ENCODE peak calls at places on chromosomes 3 and 15, in four cellular contexts. Q is K562, B is GM12878, I is GM12891. M is an unnamed sample.
A peak's percentile ranks its signal among the peaks of the same experiment; 100 is the strongest.

GRCh38 chr3:59432676-59433075 is 382.9 kb upstream of the CFAP20DC start:
- DNase-seq in I (no peak), B (no peak), Q (no peak), M (no peak)

GRCh38 chr15:74269362-74270035 is 33.4 kb downstream of the CCDC33 start:
- DNase-seq in I (no peak), B (no peak), Q (no peak), M (no peak)

GRCh38 chr15:99432271-99433025 is 133.3 kb upstream of the MEF2A start:
- DNase-seq in B (no peak), I (no peak), Q (no peak), M (no peak)

GRCh38 chr15:65611888-65612615 is 1.1 kb upstream of the INTS14 start:
- DNase-seq in B (no peak), Q (no peak), I (no peak), M (peak; percentile 3)

GRCh38 chr15:48647963-48648362 is 2.5 kb upstream of the FBN1 start:
- DNase-seq in Q (no peak), I (no peak), B (no peak), M (no peak)

GRCh38 chr3:172538368-172539264 is 15.4 kb upstream of the TNFSF10 start:
- DNase-seq in Q (no peak), I (no peak), B (no peak), M (no peak)

GRCh38 chr3:85567074-85567676 is 608.4 kb downstream of the CADM2 start:
- DNase-seq in Q (peak; percentile 29), B (no peak), I (no peak), M (peak; percentile 43)

GRCh38 chr3:117706037-117706436 is 996.5 kb downstream of the TUSC7 start:
- DNase-seq in B (no peak), I (no peak), Q (no peak), M (no peak)

GRCh38 chr3:151843275-151843674 is 29.4 kb downstream of the AADAC start:
- DNase-seq in B (no peak), I (no peak), Q (no peak), M (no peak)

GRCh38 chr15:60507596-60508424 is 28.9 kb upstream of the ICE2 start:
- DNase-seq in B (peak; percentile 83), Q (peak; percentile 55), I (peak; percentile 43), M (no peak)

GRCh38 chr3:74590620-74591262 is 23.7 kb downstream of the CNTN3 start:
- DNase-seq in Q (no peak), B (no peak), I (no peak), M (no peak)

GRCh38 chr3:179181021-179181472 is 32.9 kb downstream of the PIK3CA start:
- DNase-seq in I (no peak), Q (peak; percentile 16), B (no peak), M (no peak)

GRCh38 chr3:125128861-125129501 is 73.2 kb upstream of the HEG1 start:
- DNase-seq in Q (no peak), B (no peak), I (no peak), M (peak; percentile 76)

GRCh38 chr3:126393563-126393962 is 1.1 kb upstream of the CFAP100 start:
- DNase-seq in I (no peak), B (no peak), Q (no peak), M (no peak)

GRCh38 chr3:37668431-37668830 is 193.2 kb upstream of the CTDSPL start:
- DNase-seq in I (no peak), Q (no peak), B (no peak), M (no peak)

GRCh38 chr15:96320703-96321421 is 9.6 kb upstream of the NR2F2 start:
- DNase-seq in B (no peak), Q (no peak), I (no peak), M (no peak)

GRCh38 chr3:157543491-157544035 is 40.3 kb upstream of the VEPH1 start:
- DNase-seq in I (no peak), Q (no peak), B (no peak), M (no peak)

GRCh38 chr15:45521596-45522167 is 873 bp downstream of the SLC30A4 start:
- DNase-seq in B (no peak), I (peak; percentile 13), Q (no peak), M (no peak)

GRCh38 chr3:72368331-72368975 is 479.8 kb downstream of the SHQ1 start:
- DNase-seq in I (no peak), B (no peak), Q (no peak), M (no peak)

GRCh38 chr3:52450489-52451236 is 3.2 kb downstream of the TNNC1 start:
- DNase-seq in Q (no peak), I (no peak), B (no peak), M (no peak)

GRCh38 chr3:46938118-46938517 is 38.4 kb downstream of the CCDC12 start:
- DNase-seq in I (no peak), Q (no peak), B (no peak), M (no peak)

GRCh38 chr3:74332165-74332564 is 282.3 kb downstream of the CNTN3 start:
- DNase-seq in Q (no peak), B (no peak), I (no peak), M (no peak)

GRCh38 chr15:88648357-88649214 is 9.8 kb downstream of the ISG20 start:
- DNase-seq in B (no peak), I (no peak), Q (no peak), M (no peak)

GRCh38 chr3:68571321-68571720 is 361.0 kb downstream of the TAFA4 start:
- DNase-seq in B (no peak), I (no peak), Q (no peak), M (no peak)

GRCh38 chr3:83715307-83715706 is 1243.5 kb upstream of the CADM2 start:
- DNase-seq in I (no peak), Q (no peak), B (no peak), M (no peak)

GRCh38 chr15:34799149-34799824 is 3.9 kb upstream of the ACTC1 start:
- DNase-seq in I (no peak), B (no peak), Q (peak; percentile 75), M (no peak)

GRCh38 chr3:119613872-119614271 is 16.2 kb downstream of the PLA1A start:
- DNase-seq in Q (no peak), I (no peak), B (no peak), M (no peak)

GRCh38 chr3:119608591-119608990 is 10.9 kb downstream of the PLA1A start:
- DNase-seq in I (no peak), B (no peak), Q (no peak), M (no peak)

GRCh38 chr3:119613201-119613600 is 15.5 kb downstream of the PLA1A start:
- DNase-seq in Q (no peak), I (no peak), B (no peak), M (no peak)

GRCh38 chr3:119609301-119609700 is 11.6 kb downstream of the PLA1A start:
- DNase-seq in B (no peak), Q (no peak), I (no peak), M (no peak)

GRCh38 chr3:119611664-119612063 is 14.0 kb downstream of the PLA1A start:
- DNase-seq in I (no peak), B (no peak), Q (no peak), M (no peak)
- TF ChIP-seq SPI1 in I (peak; percentile 56), B (peak; percentile 30), Q (peak; percentile 53), M (peak; percentile 66)

DNA sequence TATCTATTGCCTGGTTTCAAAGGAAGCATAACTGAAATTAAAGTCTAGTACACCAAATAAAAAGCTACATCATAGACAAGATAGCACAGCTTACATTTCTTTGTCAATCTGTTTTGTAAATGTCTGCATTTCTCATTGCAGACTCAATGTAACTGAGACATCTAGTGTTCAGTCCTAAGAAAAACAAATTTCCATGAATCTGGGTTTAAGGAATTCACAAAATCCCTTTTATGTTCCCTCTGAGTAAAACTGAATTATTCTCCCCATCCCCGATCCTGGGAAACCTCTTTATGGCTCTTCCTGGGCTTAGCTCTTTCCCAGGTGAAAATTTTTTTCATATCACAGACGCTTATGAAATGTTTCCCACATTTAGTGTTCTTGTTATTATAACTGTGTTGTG is 21.6 kb upstream of the RASA2 start:
- DNase-seq in Q (no peak), I (no peak), B (no peak), M (no peak)
- TF ChIP-seq SPI1 in Q (no peak), I (no peak), B (no peak), M (no peak)

DNA sequence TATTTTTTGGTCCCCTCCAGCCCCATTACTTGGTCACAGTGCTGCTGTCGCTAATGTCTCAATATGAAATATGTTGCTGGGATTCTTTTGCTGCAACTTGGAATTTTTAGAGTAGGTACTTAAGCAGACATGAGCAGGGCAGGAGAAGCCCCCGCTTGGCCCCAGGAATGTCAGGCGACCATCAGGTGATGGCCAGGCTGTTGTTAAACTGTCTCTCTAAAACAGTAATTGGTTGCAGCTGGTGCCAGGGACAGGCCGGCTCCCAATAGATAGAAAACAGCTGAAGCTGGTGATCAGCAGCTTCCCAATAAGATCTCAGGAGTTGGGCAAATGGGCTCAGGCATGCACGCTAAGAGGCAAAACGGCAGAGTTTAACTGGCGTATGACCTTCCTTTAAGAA is 329.9 kb upstream of the TBL1XR1 start:
- DNase-seq in Q (no peak), I (no peak), B (no peak), M (no peak)
- TF ChIP-seq SPI1 in Q (no peak), I (no peak), B (no peak), M (no peak)

GRCh38 chr3:53890726-53891499 is 746 bp downstream of the SELENOK start:
- DNase-seq in B (no peak), Q (peak; percentile 27), I (no peak), M (peak; percentile 21)
- TF ChIP-seq SPI1 in B (no peak), Q (no peak), I (no peak), M (no peak)

DNA sequence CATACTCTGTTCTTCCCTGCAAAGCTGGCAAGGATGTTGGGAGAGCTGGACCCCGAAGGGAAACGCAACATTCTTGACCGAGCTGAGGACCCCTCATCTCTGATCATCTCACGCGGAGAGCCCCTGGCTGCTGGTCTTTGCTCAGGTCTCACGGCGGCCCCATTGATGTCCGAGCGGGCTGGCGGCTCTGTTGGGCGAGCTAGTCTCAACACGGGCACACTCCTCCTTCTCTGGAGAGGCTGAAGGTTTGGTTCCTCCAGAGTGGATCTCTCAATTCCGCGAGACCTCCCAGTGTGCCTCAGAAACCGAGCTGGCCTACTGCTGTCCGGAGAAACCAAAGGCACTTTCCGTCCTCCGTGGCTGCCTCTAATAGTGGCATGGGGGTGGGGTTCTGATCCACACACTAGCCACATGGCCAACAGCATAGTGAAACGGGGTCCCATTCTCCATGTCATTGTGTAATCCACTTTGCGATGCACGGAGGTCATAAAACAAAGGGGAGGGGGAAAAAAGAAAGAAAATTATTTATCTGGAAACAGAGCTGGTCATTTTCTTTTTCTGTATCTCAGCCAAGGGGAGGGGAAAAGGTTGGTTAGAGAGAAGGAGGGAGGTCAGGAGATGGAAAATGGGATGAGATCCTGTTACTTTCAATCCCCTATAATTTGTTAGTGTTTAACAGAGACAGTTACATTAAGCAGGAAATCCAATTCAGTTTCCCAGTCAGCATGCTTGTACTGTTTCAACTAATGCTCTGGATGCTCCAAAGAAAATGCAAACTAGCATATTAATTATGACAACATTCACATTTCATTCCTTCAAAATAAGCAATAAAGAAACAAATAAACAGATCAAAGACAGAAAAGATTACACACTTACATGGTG is 1.3 kb downstream of the CCDC80 start:
- DNase-seq in Q (no peak), B (no peak), I (no peak), M (no peak)
- TF ChIP-seq SPI1 in Q (no peak), B (no peak), I (no peak), M (no peak)

GRCh38 chr3:133691410-133692107 is 29.8 kb upstream of the TOPBP1 start:
- DNase-seq in Q (no peak), B (no peak), I (no peak), M (peak; percentile 40)
- TF ChIP-seq SPI1 in Q (no peak), B (no peak), I (no peak), M (no peak)

GRCh38 chr3:31885235-31885634 is 95.8 kb downstream of the OSBPL10 start:
- DNase-seq in B (no peak), Q (no peak), I (no peak), M (no peak)
- TF ChIP-seq SPI1 in B (no peak), Q (no peak), I (no peak), M (no peak)

M was measured in HL-60.